ENCODE peak calls at places on chromosomes 5 and 9, in four cellular contexts. R is suprapubic skin, Z is PC-9, E is breast epithelium. O is an unnamed sample.

GRCh38 chr5:12023614-12024241 is 119.5 kb upstream of the CTNND2 start:
- DNase-seq in R (no peak), E (no peak), Z (no peak), O (no peak)

GRCh38 chr5:119270121-119270565 is 85.7 kb upstream of the TNFAIP8 start:
- DNase-seq in Z (no peak), R (no peak), E (no peak), O (no peak)

GRCh38 chr9:78144663-78145377 is 91.1 kb upstream of the CEP78 start:
- DNase-seq in Z (no peak), R (no peak), E (no peak), O (no peak)

GRCh38 chr9:69253057-69253456 is 72.0 kb upstream of the ENTREP1 start:
- DNase-seq in Z (no peak), E (peak; percentile 78), R (no peak), O (peak; percentile 6)

GRCh38 chr9:86470326-86470725 is 116.1 kb upstream of the TUT7 start:
- DNase-seq in Z (no peak), R (no peak), E (no peak), O (no peak)

GRCh38 chr9:95077053-95077765 is 240.3 kb downstream of the FANCC start:
- DNase-seq in E (no peak), R (peak; percentile 60), Z (no peak), O (no peak)

GRCh38 chr9:32525506-32525905 is 490 bp downstream of the RIGI start:
- DNase-seq in Z (peak; percentile 39), E (no peak), R (no peak), O (no peak)

GRCh38 chr5:87539839-87540238 is 127.1 kb upstream of the CCNH start:
- DNase-seq in E (no peak), Z (no peak), R (no peak), O (no peak)

GRCh38 chr5:74587300-74587699 is 53.2 kb downstream of the ENC1 start:
- DNase-seq in E (no peak), Z (no peak), R (no peak), O (no peak)

GRCh38 chr5:61256474-61256873 is 75.6 kb upstream of the ZSWIM6 start:
- DNase-seq in Z (peak; percentile 26), R (no peak), E (no peak), O (no peak)

GRCh38 chr9:72441296-72442211 is 76.5 kb upstream of the ZFAND5 start:
- DNase-seq in R (no peak), E (no peak), Z (no peak), O (peak; percentile 66)

GRCh38 chr9:105690742-105691141 is 3.6 kb upstream of the TMEM38B start:
- DNase-seq in R (no peak), E (no peak), Z (no peak), O (no peak)

GRCh38 chr5:14767942-14768837 is 103.4 kb downstream of the ANKH start:
- DNase-seq in R (no peak), E (no peak), Z (no peak), O (peak; percentile 7)

GRCh38 chr5:141155540-141156374 is 5.9 kb downstream of the PCDHB6 start:
- DNase-seq in E (no peak), R (no peak), Z (no peak), O (no peak)

GRCh38 chr5:141149812-141150211 is at the start of gene PCDHB6:
- DNase-seq in R (no peak), E (no peak), Z (no peak), O (no peak)

GRCh38 chr5:141150993-141151325 is 1.1 kb downstream of the PCDHB6 start:
- DNase-seq in E (no peak), R (no peak), Z (no peak), O (no peak)

DNA sequence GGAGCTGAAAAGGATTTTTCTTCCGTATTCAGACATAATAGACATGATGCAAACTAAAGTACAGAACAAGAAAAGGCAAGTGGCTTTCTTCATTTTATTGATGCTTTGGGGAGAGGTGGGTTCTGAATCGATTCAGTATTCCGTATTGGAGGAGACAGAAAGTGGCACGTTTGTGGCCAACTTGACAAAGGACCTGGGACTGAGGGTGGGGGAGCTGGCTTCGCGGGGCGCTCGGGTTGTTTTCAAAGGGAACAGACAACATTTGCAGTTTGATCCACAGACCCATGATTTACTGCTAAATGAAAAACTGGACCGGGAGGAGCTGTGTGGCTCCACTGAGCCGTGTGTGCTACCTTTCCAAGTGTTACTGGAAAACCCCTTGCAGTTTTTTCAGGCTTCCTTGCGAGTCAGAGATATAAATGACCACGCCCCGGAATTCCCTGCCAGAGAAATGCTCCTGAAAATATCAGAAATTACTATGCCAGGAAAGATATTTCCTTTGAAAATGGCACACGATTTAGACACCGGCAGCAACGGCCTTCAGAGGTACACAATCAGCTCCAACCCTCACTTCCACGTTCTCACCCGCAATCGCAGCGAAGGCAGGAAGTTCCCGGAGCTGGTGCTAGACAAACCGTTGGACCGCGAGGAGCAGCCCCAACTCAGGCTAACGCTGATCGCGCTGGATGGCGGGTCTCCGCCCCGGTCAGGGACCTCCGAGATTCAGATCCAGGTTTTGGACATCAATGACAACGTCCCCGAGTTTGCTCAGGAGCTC is 547 bp downstream of the PCDHB6 start:
- DNase-seq in R (no peak), Z (no peak), E (no peak), O (no peak)
- H3K9me3 ChIP-seq in R (peaks cover 9% of the 10 kb centered on the region), Z (no peaks in the 10 kb centered on the region), E (peaks cover 49% of the 10 kb centered on the region), O (peaks cover 15% of the 10 kb centered on the region)

GRCh38 chr9:127773981-127774380 is 4.5 kb downstream of the SH2D3C start:
- DNase-seq in Z (no peak), E (no peak), R (no peak), O (no peak)
- H3K4me1 ChIP-seq in Z (peaks cover 7% of the 10 kb centered on the region), E (no peaks in the 10 kb centered on the region), R (peaks cover 29% of the 10 kb centered on the region), O (peaks cover 7% of the 10 kb centered on the region)

GRCh38 chr9:71384343-71384742 is 262.9 kb upstream of the TRPM3 start:
- DNase-seq in R (no peak), E (no peak), Z (no peak), O (no peak)
- H3K27ac ChIP-seq in R (no peak overlapping the region), E (no peak overlapping the region), Z (no peak overlapping the region), O (no peak overlapping the region)

GRCh38 chr5:141343953-141344463 is 379 bp downstream of the PCDHGA3 start:
- DNase-seq in Z (no peak), E (no peak), R (no peak), O (no peak)

GRCh38 chr5:141338538-141339306 is at the start of gene PCDHGA2:
- DNase-seq in Z (no peak), R (no peak), E (no peak), O (no peak)

GRCh38 chr5:141342773-141343172 is 856 bp upstream of the PCDHGA3 start:
- DNase-seq in E (no peak), R (no peak), Z (no peak), O (no peak)

GRCh38 chr5:141345327-141345726 is 1.7 kb downstream of the PCDHGA3 start:
- DNase-seq in E (no peak), Z (no peak), R (no peak), O (no peak)

GRCh38 chr5:141343242-141343952 is at the start of gene PCDHGA3:
- DNase-seq in R (no peak), Z (no peak), E (no peak), O (no peak)
- H3K9me3 ChIP-seq in R (peaks cover 26% of the 10 kb centered on the region), Z (peaks cover 4% of the 10 kb centered on the region), E (peaks cover 85% of the 10 kb centered on the region), O (peaks cover 23% of the 10 kb centered on the region)

GRCh38 chr5:135030691-135031145 is 3.3 kb downstream of the PITX1 start:
- DNase-seq in Z (no peak), E (no peak), R (no peak), O (peak; percentile 70)
- H3K4me1 ChIP-seq in Z (peaks cover 19% of the 10 kb centered on the region), E (peaks cover 17% of the 10 kb centered on the region), R (peaks cover 36% of the 10 kb centered on the region), O (peaks cover 13% of the 10 kb centered on the region)

GRCh38 chr5:54534306-54534705 is 16.7 kb downstream of the SNX18 start:
- DNase-seq in R (no peak), Z (no peak), E (no peak), O (no peak)

GRCh38 chr5:54537720-54538119 is 20.2 kb downstream of the SNX18 start:
- DNase-seq in R (no peak), Z (no peak), E (no peak), O (no peak)

GRCh38 chr5:54533541-54534179 is 16.1 kb downstream of the SNX18 start:
- DNase-seq in R (no peak), Z (no peak), E (peak; percentile 72), O (no peak)

GRCh38 chr5:54538156-54538555 is 20.6 kb downstream of the SNX18 start:
- DNase-seq in E (no peak), Z (no peak), R (no peak), O (no peak)

GRCh38 chr5:54535149-54535844 is 17.7 kb downstream of the SNX18 start:
- DNase-seq in R (no peak), E (no peak), Z (no peak), O (no peak)
- H3K27ac ChIP-seq in R (no peak overlapping the region), E (peak overlapping the region; percentile 16), Z (no peak overlapping the region), O (no peak overlapping the region)

GRCh38 chr5:150464554-150465012 is 15.0 kb upstream of the RPS14 start:
- DNase-seq in E (no peak), Z (no peak), R (no peak), O (no peak)

GRCh38 chr5:150469718-150470470 is 20.4 kb upstream of the RPS14 start:
- DNase-seq in R (no peak), Z (peak; percentile 96), E (no peak), O (peak; percentile 93)

GRCh38 chr5:150473673-150474358 is 24.3 kb upstream of the RPS14 start:
- DNase-seq in E (peak; percentile 82), R (no peak), Z (peak; percentile 97), O (peak; percentile 97)

GRCh38 chr5:150465926-150466325 is 16.4 kb upstream of the RPS14 start:
- DNase-seq in E (no peak), Z (no peak), R (no peak), O (no peak)

DNA sequence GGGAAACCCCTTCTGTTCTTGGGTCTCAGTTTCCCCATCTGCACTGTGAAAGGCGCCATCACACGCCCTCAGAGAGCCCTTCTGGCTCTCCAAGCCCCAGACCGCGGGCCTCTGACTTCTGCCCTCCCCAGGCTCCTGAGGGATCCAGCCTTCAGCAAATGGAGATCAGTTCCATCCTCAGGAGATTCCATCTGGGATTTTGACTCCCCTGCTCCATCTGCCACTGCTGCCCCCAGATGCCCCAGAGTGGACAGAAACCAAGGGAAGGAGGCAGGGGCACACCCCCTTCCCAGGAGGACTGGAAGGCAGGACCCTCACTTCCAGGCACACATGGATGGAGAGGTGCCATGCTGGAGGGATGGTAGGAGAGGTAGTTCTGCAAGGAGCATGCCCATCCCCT is 18.7 kb upstream of the RPS14 start:
- DNase-seq in Z (no peak), E (no peak), R (no peak), O (no peak)
- H3K9me3 ChIP-seq in Z (no peaks in the 10 kb centered on the region), E (no peaks in the 10 kb centered on the region), R (no peaks in the 10 kb centered on the region), O (no peaks in the 10 kb centered on the region)

DNA sequence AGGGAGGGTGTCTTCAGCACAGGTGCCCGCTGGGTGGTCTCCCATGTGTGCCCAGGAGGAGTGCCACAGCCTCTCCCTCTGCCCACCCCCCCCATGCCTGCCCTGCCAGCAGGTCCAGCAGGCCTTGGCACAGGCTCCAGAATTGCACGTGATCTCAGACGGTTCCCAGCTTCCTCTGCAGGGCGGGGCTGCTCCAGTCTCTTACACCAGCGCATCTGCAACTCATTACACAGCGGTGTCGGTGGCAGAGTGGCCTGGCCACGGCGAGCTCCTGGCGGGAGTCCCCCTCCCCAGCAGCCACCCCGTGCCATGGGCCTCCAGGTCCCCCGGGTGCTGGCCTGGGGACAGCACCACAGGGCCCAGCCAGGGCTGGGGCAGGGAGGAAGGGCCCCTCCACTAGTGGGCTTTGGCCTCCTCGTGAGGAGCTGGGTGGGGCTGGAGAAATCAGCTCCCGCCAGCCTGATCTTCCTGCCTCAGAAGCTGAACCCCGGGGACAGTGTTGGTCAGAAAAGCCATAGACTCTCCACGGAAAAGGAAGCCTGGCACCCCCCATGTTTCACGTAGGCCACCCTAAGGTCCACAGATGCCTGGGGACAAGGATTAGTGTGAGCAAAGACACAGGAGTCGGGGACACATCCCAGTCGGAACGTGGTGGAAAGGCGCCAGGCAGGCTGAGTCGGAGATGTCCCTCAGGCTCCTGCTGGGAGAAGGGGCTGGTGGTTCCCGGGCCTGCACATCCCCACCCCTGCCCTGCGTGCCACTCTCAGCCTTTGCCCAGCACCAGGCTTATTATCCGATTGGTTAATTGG is 40.2 kb downstream of the RXRA start:
- DNase-seq in Z (peak; percentile 48), E (peak; percentile 89), R (peak; percentile 96), O (peak; percentile 82)
- H3K4me1 ChIP-seq in Z (peaks cover 12% of the 10 kb centered on the region), E (peaks cover 40% of the 10 kb centered on the region), R (peaks cover 96% of the 10 kb centered on the region), O (peaks cover 25% of the 10 kb centered on the region)

GRCh38 chr9:99108131-99108530 is 3.2 kb downstream of the TGFBR1 start:
- DNase-seq in R (no peak), E (no peak), Z (no peak), O (no peak)
- H3K27ac ChIP-seq in R (no peak overlapping the region), E (no peak overlapping the region), Z (no peak overlapping the region), O (no peak overlapping the region)

O was measured in SJSA1.